ENCODE peak calls at places on chromosomes 7 and 10, in nine cellular contexts. J is erythroblast, R is DMS153, F is cardiac fibroblast, L is psoas muscle, A is endodermal cell, M is LoVo, E is HS-27A, B is fibroblast of lung. V is an unnamed sample.

GRCh38 chr10:73803680-73804286 is 7.6 kb downstream of the NDST2 start:
- DNase-seq in A (no peak), R (no peak), F (no peak), E (no peak), L (no peak), B (no peak), J (no peak), M (no peak), V (no peak)

GRCh38 chr10:119742988-119743646 is 17.3 kb downstream of the INPP5F start:
- DNase-seq in L (no peak), B (no peak), A (no peak), R (no peak), J (no peak), F (no peak), E (no peak), M (no peak), V (no peak)

GRCh38 chr7:27842851-27843250 is 102.9 kb downstream of the TAX1BP1 start:
- DNase-seq in J (no peak), E (no peak), M (no peak), F (no peak), A (no peak), L (no peak), R (no peak), B (no peak), V (no peak)

GRCh38 chr10:127417686-127418415 is 131.3 kb upstream of the NPS start:
- DNase-seq in A (no peak), L (no peak), B (no peak), E (no peak), R (no peak), M (no peak), J (no peak), F (no peak), V (no peak)

GRCh38 chr10:3455385-3456334 is 283.1 kb upstream of the PITRM1 start:
- DNase-seq in J (no peak), L (no peak), M (no peak), B (no peak), A (peak), F (peak), E (no peak), R (no peak), V (no peak)

GRCh38 chr7:92200791-92201190 is 21.8 kb upstream of the LRRD1 start:
- DNase-seq in L (no peak), A (no peak), R (no peak), F (no peak), E (no peak), B (no peak), J (peak), M (no peak), V (no peak)

GRCh38 chr10:1171586-1171985 is 115.4 kb downstream of the WDR37 start:
- DNase-seq in L (no peak), F (no peak), A (no peak), J (no peak), B (no peak), M (no peak), E (no peak), R (no peak), V (no peak)

GRCh38 chr10:104297697-104298660 is 29.0 kb downstream of the GSTO2 start:
- DNase-seq in F (peak), M (no peak), B (peak), A (peak), L (no peak), J (peak), R (no peak), E (no peak), V (no peak)

GRCh38 chr7:99561735-99562051 is 3.3 kb downstream of the ZNF655 start:
- DNase-seq in M (no peak), E (no peak), A (no peak), R (no peak), J (no peak), F (no peak), B (no peak), L (no peak), V (no peak)

GRCh38 chr10:7186387-7187032 is 224.3 kb downstream of the SFMBT2 start:
- DNase-seq in L (no peak), B (no peak), F (no peak), J (no peak), A (no peak), R (no peak), M (no peak), E (no peak), V (no peak)

GRCh38 chr10:69910566-69910965 is 108.9 kb downstream of the COL13A1 start:
- DNase-seq in L (no peak), F (no peak), R (no peak), A (no peak), J (no peak), B (no peak), E (no peak), M (no peak), V (no peak)

GRCh38 chr7:80826520-80827237 is 92.2 kb downstream of the SEMA3C start:
- DNase-seq in L (no peak), R (no peak), F (no peak), E (no peak), A (no peak), M (peak), J (no peak), B (peak), V (no peak)

GRCh38 chr7:106959753-106960152 is 84.8 kb upstream of the PRKAR2B start:
- DNase-seq in E (no peak), B (no peak), R (no peak), F (no peak), L (no peak), A (peak), J (peak), M (no peak), V (no peak)

GRCh38 chr10:118374404-118374803 is 32.3 kb upstream of the FAM204A start:
- DNase-seq in B (no peak), R (no peak), M (no peak), A (no peak), L (no peak), J (no peak), F (peak), E (peak), V (no peak)